ENCODE peak calls at places on chromosomes 12 and 14, in six cellular contexts. B is naive thymus-derived CD4-positive, alpha-beta T cell; L is fibroblast of lung; O is adrenal gland; Y is CD8-positive, alpha-beta T cell; D is right lobe of liver. W is an unnamed sample.

GRCh38 chr14:93072659-93073365 is 42.9 kb downstream of the ITPK1 start:
- DNase-seq in D (no peak), O (no peak), B (no peak), L (no peak), Y (no peak), W (no peak)

GRCh38 chr12:133129368-133130037 is 571 bp downstream of the ZNF891 start:
- DNase-seq in D (peak), Y (no peak), O (peak), B (no peak), L (peak), W (no peak)

GRCh38 chr14:81436296-81437138 is 36.4 kb upstream of the STON2 start:
- DNase-seq in L (peak), O (peak), D (peak), B (peak), Y (no peak), W (no peak)

GRCh38 chr12:88578821-88579518 is 1.3 kb downstream of the KITLG start:
- DNase-seq in O (peak), L (no peak), D (peak), B (no peak), Y (no peak), W (no peak)

GRCh38 chr12:21945002-21945401 is 3.8 kb upstream of the ABCC9 start:
- DNase-seq in Y (no peak), B (no peak), O (no peak), L (no peak), D (no peak), W (no peak)

GRCh38 chr12:93766802-93767523 is 89.8 kb downstream of the CRADD start:
- DNase-seq in L (peak), Y (no peak), O (peak), B (no peak), D (no peak), W (no peak)

GRCh38 chr12:123096159-123096558 is 54.7 kb downstream of the PITPNM2 start:
- DNase-seq in B (no peak), Y (no peak), D (no peak), L (no peak), O (no peak), W (no peak)

GRCh38 chr12:51441583-51441982 is 17.0 kb downstream of the SLC4A8 start:
- DNase-seq in D (no peak), O (peak), B (no peak), L (peak), Y (no peak), W (no peak)

GRCh38 chr14:100104523-100105300 is 39.5 kb downstream of the EVL start:
- DNase-seq in O (no peak), B (no peak), Y (no peak), L (peak), D (no peak), W (peak)

GRCh38 chr12:46267618-46268348 is 1.1 kb downstream of the SLC38A1 start:
- DNase-seq in L (peak), O (no peak), B (peak), D (no peak), Y (peak), W (no peak)

GRCh38 chr12:105822131-105823103 is 316.3 kb downstream of the NUAK1 start:
- DNase-seq in D (no peak), Y (no peak), L (no peak), B (no peak), O (no peak), W (no peak)

GRCh38 chr14:42911642-42912041 is 1305.0 kb downstream of the LRFN5 start:
- DNase-seq in O (no peak), D (no peak), L (peak), B (no peak), Y (no peak), W (no peak)

GRCh38 chr12:75389061-75389460 is 1.8 kb upstream of the GLIPR1L2 start:
- DNase-seq in D (no peak), O (no peak), Y (no peak), L (no peak), B (no peak), W (no peak)

GRCh38 chr12:107669946-107670345 is 15.7 kb upstream of the PWP1 start:
- DNase-seq in D (no peak), B (no peak), L (no peak), Y (no peak), O (no peak), W (no peak)

GRCh38 chr12:115336506-115336905 is 652.5 kb upstream of the TBX3 start:
- DNase-seq in L (no peak), D (no peak), O (no peak), Y (no peak), B (no peak), W (no peak)

GRCh38 chr14:24690492-24690891 is 56.5 kb upstream of the GZMB start:
- DNase-seq in D (no peak), Y (no peak), O (no peak), L (no peak), B (no peak), W (no peak)

GRCh38 chr14:77000340-77001235 is 27.9 kb downstream of the IRF2BPL start:
- DNase-seq in B (no peak), Y (no peak), L (peak), D (no peak), O (peak), W (no peak)

GRCh38 chr12:57483466-57483865 is 3.8 kb upstream of the ARHGAP9 start:
- DNase-seq in D (no peak), O (no peak), L (no peak), B (no peak), Y (no peak), W (no peak)

GRCh38 chr12:27550653-27550975 is 26.6 kb downstream of the PPFIBP1 start:
- DNase-seq in O (no peak), D (no peak), Y (no peak), B (no peak), L (peak), W (no peak)
- H3K27ac ChIP-seq in O (peak), D (peak), Y (no peak), B (no peak), L (peak), W (no peak)

GRCh38 chr14:85118274-85118673 is 411.7 kb upstream of the FLRT2 start:
- DNase-seq in L (peak), Y (no peak), D (no peak), B (no peak), O (no peak), W (no peak)
- H3K4me3 ChIP-seq in L (no peak), Y (no peak), D (no peak), B (no peak), O (no peak), W (no peak)

GRCh38 chr14:21025374-21026151 is 702 bp upstream of the NDRG2 start:
- DNase-seq in B (no peak), O (peak), D (peak), Y (peak), L (no peak), W (no peak)

GRCh38 chr14:21024668-21025373 is at the start of gene NDRG2:
- DNase-seq in D (peak), B (peak), Y (peak), L (no peak), O (peak), W (no peak)

GRCh38 chr14:21022686-21023085 is 2.2 kb downstream of the NDRG2 start:
- DNase-seq in Y (no peak), L (no peak), O (no peak), B (no peak), D (no peak), W (no peak)

GRCh38 chr14:21023174-21023573 is 1.7 kb downstream of the NDRG2 start:
- DNase-seq in L (no peak), B (no peak), Y (no peak), D (peak), O (peak), W (no peak)

GRCh38 chr14:21023817-21024667 is 819 bp downstream of the NDRG2 start:
- DNase-seq in O (no peak), L (no peak), D (peak), B (no peak), Y (peak), W (no peak)
- H3K27ac ChIP-seq in O (peak), L (no peak), D (peak), B (peak), Y (peak), W (no peak)

GRCh38 chr14:69922198-69922597 is 43.0 kb downstream of the SMOC1 start:
- DNase-seq in Y (no peak), D (no peak), B (no peak), L (no peak), O (peak), W (no peak)
- H3K4me3 ChIP-seq in Y (no peak), D (no peak), B (no peak), L (no peak), O (no peak), W (no peak)

DNA sequence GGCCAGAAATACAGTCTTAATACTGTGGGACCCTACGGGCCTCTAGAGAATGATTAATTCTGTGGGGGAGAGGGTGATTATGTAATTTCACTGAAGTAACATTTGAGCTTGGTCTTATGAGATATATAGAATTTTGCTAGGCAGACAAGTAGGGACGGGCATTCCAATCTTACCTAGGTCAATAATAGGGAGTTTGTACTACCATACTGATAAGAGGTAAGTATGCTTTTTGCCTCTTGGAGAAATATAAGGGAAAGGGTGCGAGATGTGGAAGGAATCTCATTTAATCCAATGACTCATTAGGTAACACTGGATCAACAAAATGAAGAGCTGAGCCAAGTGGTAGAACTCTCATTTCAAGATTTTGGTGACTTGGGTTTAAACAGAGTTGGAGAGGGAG is 5.2 kb downstream of the RAB5B start:
- DNase-seq in O (no peak), B (no peak), Y (no peak), D (no peak), L (no peak), W (no peak)
- H3K27ac ChIP-seq in O (no peak), B (no peak), Y (no peak), D (no peak), L (no peak), W (no peak)

GRCh38 chr12:56255671-56256070 is 2.5 kb downstream of the ANKRD52 start:
- DNase-seq in O (no peak), D (no peak), B (no peak), Y (no peak), L (no peak), W (no peak)

GRCh38 chr12:56257491-56258067 is 605 bp downstream of the ANKRD52 start:
- DNase-seq in L (no peak), B (no peak), O (no peak), Y (no peak), D (no peak), W (no peak)

GRCh38 chr12:56257071-56257470 is 1.1 kb downstream of the ANKRD52 start:
- DNase-seq in Y (no peak), D (no peak), L (no peak), O (no peak), B (no peak), W (no peak)

GRCh38 chr12:56258068-56258819 is at the start of gene ANKRD52:
- DNase-seq in Y (peak), B (peak), D (peak), L (peak), O (peak), W (no peak)

DNA sequence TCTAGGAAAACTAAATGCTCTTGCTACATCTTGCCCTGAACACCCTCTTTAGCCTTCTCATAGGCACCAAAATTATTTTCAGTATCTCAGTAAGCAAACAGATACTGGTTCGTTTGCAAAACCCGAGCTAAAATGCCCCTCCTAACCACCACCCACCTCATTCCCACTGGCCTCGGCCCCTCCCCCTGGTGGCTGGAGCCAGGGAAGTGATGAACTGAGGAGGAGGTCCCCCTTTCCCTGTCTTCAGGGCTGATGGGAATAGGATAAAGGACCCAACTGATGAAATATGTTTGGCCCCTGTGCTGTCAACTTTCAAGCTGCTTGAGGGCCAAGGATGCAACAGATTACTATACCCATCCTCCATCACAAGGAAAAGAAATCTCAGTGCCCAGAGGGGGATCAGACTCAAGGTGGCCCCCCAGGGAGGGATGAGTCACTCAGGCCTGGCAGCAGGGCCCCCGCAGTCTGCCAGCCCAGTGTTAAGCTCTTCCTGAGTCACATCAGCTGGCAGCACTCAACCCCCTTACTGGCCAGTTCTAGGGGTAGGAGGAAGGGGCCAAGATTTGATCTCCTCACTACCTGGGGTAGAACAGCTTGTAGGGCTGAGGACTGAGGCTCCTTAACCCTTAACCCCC is 1.7 kb downstream of the ANKRD52 start:
- DNase-seq in L (no peak), D (no peak), Y (no peak), B (no peak), O (no peak), W (no peak)
- H3K4me3 ChIP-seq in L (peak), D (no peak), Y (peak), B (peak), O (peak), W (peak)

GRCh38 chr12:71591601-71592000 is 72.0 kb downstream of the ZFC3H1 start:
- DNase-seq in Y (no peak), O (no peak), D (no peak), L (no peak), B (no peak), W (no peak)
- H3K27ac ChIP-seq in Y (no peak), O (no peak), D (no peak), L (no peak), B (no peak), W (no peak)